ENCODE peak calls at places on chromosomes 3 and 15, in four cellular contexts. K is H54, Q is uterus, I is HCT116. M is an unnamed sample.

GRCh38 chr3:32405155-32405554 is 13.5 kb downstream of the CMTM7 start:
- DNase-seq in K (no peak), Q (no peak), I (no peak), M (no peak)

GRCh38 chr3:149402481-149402880 is 25.0 kb upstream of the TM4SF1 start:
- DNase-seq in K (no peak), Q (no peak), I (no peak), M (peak; percentile 75)

GRCh38 chr3:193560870-193561269 is 6.2 kb upstream of the ATP13A4 start:
- DNase-seq in K (no peak), Q (no peak), I (no peak), M (no peak)

GRCh38 chr15:93384886-93385285 is 295.9 kb upstream of the RGMA start:
- DNase-seq in K (no peak), Q (no peak), I (no peak), M (no peak)

GRCh38 chr3:191388823-191389222 is 58.5 kb upstream of the UTS2B start:
- DNase-seq in K (no peak), Q (no peak), I (no peak), M (no peak)

GRCh38 chr15:65184944-65185717 is at the start of gene CLPX:
- DNase-seq in K (peak; percentile 69), Q (peak; percentile 92), I (peak; percentile 92), M (peak; percentile 94)

GRCh38 chr3:53342353-53342752 is 5.0 kb downstream of the DCP1A start:
- DNase-seq in K (no peak), Q (no peak), I (no peak), M (peak; percentile 15)

GRCh38 chr3:14545251-14545635 is 5.1 kb upstream of the GRIP2 start:
- DNase-seq in K (no peak), Q (no peak), I (no peak), M (no peak)

GRCh38 chr3:126151562-126152302 is 28.7 kb downstream of the ALDH1L1 start:
- DNase-seq in K (no peak), Q (peak; percentile 3), I (no peak), M (no peak)

GRCh38 chr3:196326936-196327335 is 8.9 kb upstream of the DYNLT2B start:
- DNase-seq in K (no peak), Q (no peak), I (no peak), M (no peak)

GRCh38 chr15:84797212-84797611 is 19.9 kb upstream of the ALPK3 start:
- DNase-seq in K (peak; percentile 23), Q (no peak), I (no peak), M (no peak)

GRCh38 chr3:124230432-124230831 is 238.5 kb upstream of the ROPN1 start:
- DNase-seq in K (no peak), Q (no peak), I (no peak), M (no peak)

GRCh38 chr3:57877116-57877515 is 121.0 kb downstream of the SLMAP start:
- DNase-seq in K (no peak), Q (no peak), I (no peak), M (no peak)

GRCh38 chr15:81293728-81294500 is 30.0 kb downstream of the STARD5 start:
- DNase-seq in K (no peak), Q (no peak), I (no peak), M (no peak)

GRCh38 chr3:110062711-110063110 is 725.4 kb upstream of the DPPA4 start:
- DNase-seq in K (no peak), Q (no peak), I (no peak), M (no peak)

GRCh38 chr3:143165211-143165610 is 45.6 kb downstream of the CHST2 start:
- DNase-seq in K (no peak), Q (no peak), I (no peak), M (no peak)

GRCh38 chr3:45915518-45916231 is 27.6 kb upstream of the CXCR6 start:
- DNase-seq in K (peak; percentile 78), Q (no peak), I (peak; percentile 7), M (no peak)

GRCh38 chr15:41104234-41104633 is 11.8 kb downstream of the INO80 start:
- DNase-seq in K (peak; percentile 19), Q (no peak), I (no peak), M (peak; percentile 70)

GRCh38 chr3:98705694-98706093 is 57.4 kb upstream of the ST3GAL6 start:
- DNase-seq in K (no peak), Q (no peak), I (no peak), M (no peak)

GRCh38 chr15:36481156-36481555 is 98.3 kb upstream of the CDIN1 start:
- DNase-seq in K (no peak), Q (no peak), I (no peak), M (no peak)

GRCh38 chr15:69194854-69195253 is 34.4 kb downstream of the GLCE start:
- DNase-seq in K (no peak), Q (no peak), I (no peak), M (peak; percentile 48)

GRCh38 chr3:14797731-14798130 is 21.0 kb upstream of the FGD5 start:
- DNase-seq in K (no peak), Q (no peak), I (no peak), M (no peak)

GRCh38 chr15:56243117-56243773 is 434 bp downstream of the RFX7 start:
- DNase-seq in K (no peak), Q (peak; percentile 43), I (no peak), M (peak; percentile 32)

GRCh38 chr15:85607842-85608241 is 186.9 kb downstream of the KLHL25 start:
- DNase-seq in K (no peak), Q (peak; percentile 61), I (peak; percentile 24), M (peak; percentile 92)

GRCh38 chr3:163929253-163929652 is 1149.0 kb downstream of the SI start:
- DNase-seq in K (no peak), Q (no peak), I (no peak), M (no peak)

GRCh38 chr3:188947401-188947982 is 224.3 kb upstream of the TPRG1 start:
- DNase-seq in K (peak; percentile 89), Q (peak; percentile 91), I (peak; percentile 73), M (peak; percentile 77)
- TF ChIP-seq POLR2A in K (no peak), Q (peak; percentile 32), I (peak; percentile 46), M (no peak)

DNA sequence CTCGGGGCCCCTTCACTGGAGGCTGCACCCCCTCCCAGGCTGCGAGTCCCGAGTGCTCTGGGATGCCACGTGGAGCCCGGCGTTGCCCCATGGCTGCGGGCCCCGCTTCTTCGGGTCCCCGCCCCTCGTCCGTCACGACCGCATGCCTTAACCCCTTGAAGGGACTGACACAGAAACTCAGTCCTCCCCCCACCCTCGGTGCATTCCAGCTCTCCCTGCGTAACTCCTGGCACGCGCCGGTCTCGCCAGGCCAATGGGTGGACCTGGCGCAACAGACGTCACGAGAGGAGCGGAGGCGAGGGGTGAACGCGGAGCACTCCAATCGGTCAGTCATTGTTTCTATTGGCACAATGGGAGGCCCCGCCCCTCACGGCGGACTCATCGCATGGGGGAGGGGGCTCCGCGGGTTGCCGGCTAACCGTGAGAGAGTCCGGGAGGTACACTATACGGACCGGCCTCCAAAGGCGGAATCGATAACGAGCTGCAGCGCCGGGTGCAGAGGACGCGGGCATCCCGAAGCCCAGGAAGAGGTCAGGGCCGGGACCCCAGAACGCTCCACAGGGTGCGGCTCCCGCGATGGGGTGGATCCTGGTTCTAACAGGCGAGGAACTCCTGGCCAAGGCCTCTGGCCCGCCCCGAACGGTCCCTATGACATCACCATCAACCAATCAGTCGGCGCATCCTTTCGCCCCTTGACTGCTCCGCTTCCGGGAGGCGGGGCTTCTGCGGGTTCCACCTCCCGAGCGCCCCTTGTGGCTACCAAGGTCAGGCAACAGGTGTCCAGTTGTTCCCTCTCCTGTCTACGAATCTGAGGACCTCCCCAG is 1.0 kb upstream of the CELSR3 start:
- DNase-seq in K (peak; percentile 99), Q (peak; percentile 94), I (peak; percentile 98), M (peak; percentile 87)
- TF ChIP-seq POLR2A in K (peak; percentile 59), Q (peak; percentile 13), I (peak; percentile 35), M (peak; percentile 63)

GRCh38 chr3:42425736-42426407 is 15.5 kb upstream of the LYZL4 start:
- DNase-seq in K (no peak), Q (no peak), I (no peak), M (no peak)
- TF ChIP-seq POLR2A in K (no peak), Q (no peak), I (no peak), M (no peak)

GRCh38 chr3:49021813-49022720 is at the start of gene NDUFAF3:
- DNase-seq in K (peak; percentile 90), Q (peak; percentile 90), I (peak; percentile 90), M (peak; percentile 93)
- TF ChIP-seq POLR2A in K (peak; percentile 93), Q (peak; percentile 53), I (peak; percentile 72), M (peak; percentile 96)

DNA sequence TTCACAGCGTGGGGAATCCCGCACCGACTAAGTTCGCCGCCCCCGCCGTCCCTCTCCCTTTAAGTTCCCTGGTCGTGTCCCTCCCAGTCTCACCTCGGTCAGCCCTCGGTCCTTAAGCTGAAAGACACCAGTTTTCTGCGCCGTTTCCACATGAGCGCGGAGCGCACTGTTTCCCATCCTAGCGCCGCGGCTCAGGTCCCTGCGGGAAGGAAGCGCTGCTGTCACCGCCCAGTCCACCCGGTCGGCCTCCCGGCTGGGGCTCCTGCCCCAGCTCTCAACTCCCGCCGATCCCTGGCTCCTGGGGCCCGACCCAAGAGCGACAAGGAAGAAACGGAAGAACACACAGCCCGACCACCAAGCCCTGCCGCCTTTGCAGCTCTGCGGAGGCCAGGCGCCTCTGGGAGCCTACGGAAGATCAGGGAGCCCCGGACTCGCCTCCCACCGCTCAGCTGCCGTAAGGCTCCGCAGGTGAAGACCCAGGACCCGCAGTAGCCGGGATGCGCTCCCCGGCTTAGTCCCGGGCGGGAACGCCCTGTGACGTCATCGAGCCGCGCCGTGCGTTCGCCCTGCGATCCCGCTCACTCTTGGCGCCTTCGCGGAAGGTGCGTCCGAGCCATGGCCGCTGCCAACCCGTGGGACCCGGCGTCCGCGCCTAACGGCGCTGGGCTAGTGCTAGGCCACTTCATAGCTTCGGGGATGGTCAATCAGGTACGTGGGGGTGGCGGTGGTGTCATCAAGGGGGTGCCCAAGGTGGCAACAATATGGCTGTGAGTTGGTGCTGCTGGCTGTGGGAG is at the start of the genes HAUS2 and LRRC57:
- DNase-seq in K (peak; percentile 82), Q (peak; percentile 83), I (peak; percentile 72), M (peak; percentile 88)
- TF ChIP-seq POLR2A in K (peak; percentile 96), Q (peak; percentile 94), I (peak; percentile 94), M (peak; percentile 95)

GRCh38 chr3:42666577-42666998 is 13.1 kb downstream of the ZBTB47 start:
- DNase-seq in K (no peak), Q (no peak), I (no peak), M (no peak)
- TF ChIP-seq POLR2A in K (no peak), Q (no peak), I (no peak), M (no peak)

GRCh38 chr3:160409812-160410610 is 10.6 kb downstream of the SMC4 start:
- DNase-seq in K (no peak), Q (no peak), I (no peak), M (peak; percentile 44)
- TF ChIP-seq POLR2A in K (no peak), Q (no peak), I (no peak), M (no peak)

GRCh38 chr3:65587650-65588439 is 450.9 kb downstream of the MAGI1 start:
- DNase-seq in K (no peak), Q (no peak), I (no peak), M (no peak)
- TF ChIP-seq POLR2A in K (no peak), Q (no peak), I (no peak), M (no peak)

DNA sequence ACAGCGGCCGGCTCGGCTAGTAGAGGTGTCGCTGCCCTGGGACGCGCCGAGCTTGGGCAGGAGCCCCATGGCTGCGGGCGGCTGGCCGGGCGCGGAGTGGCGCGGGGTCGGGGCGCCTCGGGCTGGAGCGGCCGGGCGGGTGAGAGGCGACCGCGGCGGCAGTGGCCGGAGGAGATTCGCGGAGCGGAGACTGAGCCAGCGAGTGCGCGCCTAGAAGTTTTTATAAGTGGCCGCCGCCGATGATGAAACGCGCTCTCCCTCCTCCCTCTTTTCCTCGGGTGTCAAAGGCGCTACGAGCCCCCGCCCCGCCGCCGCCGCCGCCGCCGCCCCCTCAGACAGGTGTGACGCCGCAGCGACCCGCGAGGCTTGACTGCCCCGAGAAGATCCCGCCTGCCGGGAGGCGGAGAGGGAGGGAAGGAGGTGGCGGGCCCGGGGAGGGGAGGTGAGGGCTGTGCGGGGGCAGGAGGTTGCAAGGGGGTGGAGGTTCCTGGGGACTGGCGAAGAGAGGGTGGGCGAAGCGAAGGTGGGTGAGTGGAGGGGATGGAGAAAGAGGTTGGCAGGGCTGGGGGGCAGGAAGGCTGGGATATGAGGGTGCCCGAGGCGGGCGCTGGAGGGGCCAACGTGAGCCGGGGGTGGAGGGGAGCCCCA is at the start of gene SLCO2A1:
- DNase-seq in K (no peak), Q (peak; percentile 44), I (no peak), M (peak; percentile 23)
- TF ChIP-seq POLR2A in K (no peak), Q (no peak), I (no peak), M (no peak)